ENCODE peak calls at places on chromosomes 16 and 17, in eight cellular contexts. C is left ventricle myocardium inferior, L is NCI-H774, U is A549, H is Daoy, A is stromal cell of bone marrow, Z is HepG2, T is globus pallidus. F is an unnamed sample.
A peak's percentile ranks its signal among the peaks of the same experiment; 100 is the strongest.

GRCh38 chr17:66661411-66661843 is 173.5 kb upstream of the CACNG5 start:
- DNase-seq in T (no peak), H (peak; percentile 67), C (no peak), Z (no peak), L (peak; percentile 87), A (no peak), U (peak; percentile 77), F (no peak)

GRCh38 chr17:58329035-58329807 is 626 bp upstream of the TSPOAP1 start:
- DNase-seq in Z (peak; percentile 38), U (no peak), C (peak; percentile 30), A (no peak), L (no peak), T (no peak), H (no peak), F (no peak)

GRCh38 chr17:57309479-57309878 is 53.2 kb downstream of the MSI2 start:
- DNase-seq in H (no peak), Z (no peak), L (no peak), C (no peak), U (no peak), T (no peak), A (no peak), F (no peak)

GRCh38 chr17:39001703-39002637 is 34.8 kb upstream of the FBXO47 start:
- DNase-seq in L (no peak), U (peak; percentile 33), C (peak; percentile 85), A (peak; percentile 97), Z (no peak), H (peak; percentile 81), T (no peak), F (peak; percentile 78)

GRCh38 chr17:38912221-38912813 is 13.1 kb upstream of the LASP1NB start:
- DNase-seq in A (no peak), U (no peak), L (no peak), C (peak; percentile 80), Z (no peak), T (no peak), H (no peak), F (no peak)

GRCh38 chr17:54738496-54738895 is 162.2 kb upstream of the TOM1L1 start:
- DNase-seq in A (no peak), U (no peak), Z (no peak), C (no peak), L (no peak), T (no peak), H (no peak), F (no peak)

GRCh38 chr16:15642557-15643452 is at the start of gene MARF1:
- DNase-seq in Z (peak; percentile 96), A (peak; percentile 90), U (peak; percentile 97), T (peak; percentile 94), H (peak; percentile 99), L (peak; percentile 92), C (peak; percentile 100), F (peak; percentile 98)

GRCh38 chr16:80518436-80518835 is 22.4 kb upstream of the DYNLRB2 start:
- DNase-seq in U (no peak), C (no peak), A (no peak), T (no peak), L (no peak), H (peak; percentile 16), Z (no peak), F (no peak)

GRCh38 chr17:17757391-17757791 is 76.1 kb downstream of the RAI1 start:
- DNase-seq in C (no peak), L (peak; percentile 3), H (no peak), A (no peak), Z (no peak), U (no peak), T (no peak), F (no peak)

GRCh38 chr17:17487998-17488397 is 8.2 kb downstream of the RASD1 start:
- DNase-seq in H (no peak), A (no peak), Z (no peak), C (no peak), L (no peak), T (no peak), U (no peak), F (no peak)

GRCh38 chr17:47704116-47704515 is 10.2 kb downstream of the TBKBP1 start:
- DNase-seq in T (no peak), A (no peak), H (no peak), C (peak; percentile 30), U (no peak), Z (no peak), L (no peak), F (no peak)

GRCh38 chr17:15307686-15308085 is 33.7 kb downstream of the TEKT3 start:
- DNase-seq in H (no peak), L (no peak), Z (no peak), C (no peak), U (no peak), T (no peak), A (no peak), F (no peak)

GRCh38 chr17:47956818-47957590 is 679 bp downstream of the PRR15L start:
- DNase-seq in C (no peak), Z (peak; percentile 60), H (no peak), L (no peak), U (no peak), T (no peak), A (no peak), F (no peak)

GRCh38 chr17:76008208-76008607 is 7.6 kb downstream of the CDK3 start:
- DNase-seq in C (no peak), Z (no peak), T (no peak), H (no peak), U (no peak), L (no peak), A (no peak), F (no peak)

GRCh38 chr16:79559532-79559931 is 41.0 kb downstream of the MAF start:
- DNase-seq in T (no peak), H (no peak), A (no peak), C (no peak), U (no peak), Z (no peak), L (no peak), F (no peak)

F was measured in tibial nerve.